ENCODE peak calls at places on chromosomes 2 and 18, in seven cellular contexts. M is A549, I is chondrocyte, Q is BJ, N is cardiac muscle cell, T is K562, G is left lung. P is an unnamed sample.

GRCh38 chr2:229564300-229564907 is 150.0 kb downstream of the DNER start:
- DNase-seq in G (no peak), M (no peak), N (no peak), I (no peak), T (no peak), Q (no peak), P (no peak)

GRCh38 chr2:47310801-47311560 is 92.0 kb upstream of the MSH2 start:
- DNase-seq in N (peak), M (peak), I (no peak), T (no peak), Q (no peak), G (peak), P (no peak)

GRCh38 chr2:187920511-187920910 is 366.3 kb upstream of the TFPI start:
- DNase-seq in M (no peak), I (no peak), G (no peak), N (no peak), T (no peak), Q (no peak), P (no peak)

GRCh38 chr18:56873441-56874140 is 222.4 kb downstream of the WDR7 start:
- DNase-seq in T (no peak), Q (no peak), N (peak), I (no peak), M (no peak), G (peak), P (no peak)

GRCh38 chr2:157784169-157784822 is 91.8 kb downstream of the ACVR1 start:
- DNase-seq in N (peak), G (peak), Q (no peak), T (peak), I (peak), M (peak), P (no peak)

GRCh38 chr2:32277674-32278475 is at the start of gene YIPF4:
- DNase-seq in N (peak), Q (peak), G (peak), M (peak), T (peak), I (no peak), P (peak)

GRCh38 chr18:9612215-9612830 is 2.0 kb downstream of the PPP4R1 start:
- DNase-seq in Q (no peak), G (no peak), T (no peak), M (peak), I (no peak), N (peak), P (peak)

GRCh38 chr2:101972621-101973434 is 18.9 kb upstream of the IL1R2 start:
- DNase-seq in I (no peak), G (no peak), M (no peak), T (no peak), N (peak), Q (peak), P (no peak)

GRCh38 chr2:8479298-8479697 is 202.6 kb upstream of the ID2 start:
- DNase-seq in N (peak), T (no peak), I (no peak), G (no peak), M (no peak), Q (no peak), P (no peak)

GRCh38 chr18:45951021-45951714 is 16.0 kb downstream of the EPG5 start:
- DNase-seq in G (no peak), I (no peak), T (no peak), Q (peak), M (peak), N (peak), P (no peak)

GRCh38 chr18:74457743-74458465 is 796 bp upstream of the DIPK1C start:
- DNase-seq in T (no peak), G (no peak), N (no peak), M (no peak), I (no peak), Q (no peak), P (no peak)

GRCh38 chr2:213065583-213066444 is 85.6 kb downstream of the IKZF2 start:
- DNase-seq in M (peak), G (no peak), Q (no peak), I (no peak), N (peak), T (no peak), P (no peak)

GRCh38 chr2:240983361-240983995 is 14.9 kb upstream of the SNED1 start:
- DNase-seq in M (peak), G (peak), Q (no peak), T (peak), N (peak), I (peak), P (peak)

GRCh38 chr2:234550511-234551107 is 53.7 kb upstream of the ARL4C start:
- DNase-seq in Q (no peak), T (peak), I (no peak), M (peak), N (peak), G (peak), P (peak)

GRCh38 chr2:72198532-72199241 is 51.0 kb upstream of the CYP26B1 start:
- DNase-seq in M (peak), N (peak), I (no peak), T (no peak), Q (no peak), G (no peak), P (no peak)
- TF ChIP-seq CTCF in M (peak), N (peak), I (peak), T (no peak), Q (peak), G (no peak), P (no peak)

DNA sequence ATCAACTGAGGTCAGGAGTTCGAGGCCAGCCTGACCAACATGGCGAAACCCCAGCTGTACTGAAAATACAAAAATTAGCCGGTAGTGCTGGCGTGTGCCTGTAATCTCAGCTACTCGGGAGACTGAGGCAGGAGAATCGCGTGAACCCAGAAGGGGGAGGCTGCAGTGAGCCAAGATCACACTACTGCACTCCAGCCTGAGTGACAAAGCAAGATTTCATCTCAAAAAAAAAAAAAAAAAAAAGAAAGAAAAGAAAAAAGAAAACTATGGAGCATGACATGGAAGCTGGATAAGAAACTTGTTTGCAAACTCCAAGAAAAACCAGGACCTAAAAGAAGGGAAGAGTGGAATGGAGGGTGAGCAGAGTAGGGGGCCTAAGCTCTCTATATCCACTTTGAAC is 1.9 kb upstream of the CHMP1B start:
- DNase-seq in G (no peak), M (no peak), T (no peak), Q (no peak), N (no peak), I (no peak), P (no peak)
- TF ChIP-seq CTCF in G (no peak), M (no peak), T (no peak), Q (no peak), N (no peak), I (no peak), P (no peak)

DNA sequence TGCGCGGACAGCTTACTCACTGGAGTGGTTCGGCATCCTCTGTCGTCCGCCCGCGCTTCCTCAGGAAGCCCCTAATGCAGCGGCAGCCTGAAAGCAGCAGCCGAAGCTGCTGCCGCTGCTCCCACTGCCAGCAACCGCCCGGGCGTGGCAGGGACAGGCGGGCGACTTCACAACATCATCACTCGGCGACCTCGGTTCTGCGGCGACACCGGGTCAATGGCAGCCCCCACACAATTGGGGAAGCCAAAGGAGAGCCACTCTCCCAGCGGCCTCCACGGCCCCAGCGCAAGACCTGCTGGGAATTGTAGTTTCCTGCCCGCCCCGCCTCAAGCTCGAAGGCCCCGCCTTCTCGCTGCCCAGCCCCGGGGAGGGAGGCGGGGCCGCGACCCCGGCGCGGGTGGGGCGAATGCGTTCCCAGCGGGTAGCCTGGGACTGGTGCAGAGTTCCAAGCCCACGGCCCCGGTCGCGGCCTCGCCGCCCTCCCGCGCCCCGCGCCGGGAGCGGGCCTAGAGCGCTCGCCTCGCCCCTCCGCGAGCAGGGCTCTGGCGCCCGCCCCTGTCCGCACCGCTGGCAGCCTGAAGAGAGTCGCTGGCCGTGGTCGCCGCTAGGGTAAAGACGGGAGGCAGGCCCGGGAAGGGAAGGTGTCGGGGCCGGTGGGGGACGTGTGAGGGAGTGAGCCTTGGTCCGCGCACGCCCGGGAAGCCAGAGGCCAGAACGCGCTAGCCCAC is at the start of the genes STRADB and TRAK2:
- DNase-seq in I (peak), M (peak), Q (peak), G (peak), T (peak), N (peak), P (peak)
- TF ChIP-seq CTCF in I (peak), M (peak), Q (peak), G (no peak), T (no peak), N (peak), P (no peak)

DNA sequence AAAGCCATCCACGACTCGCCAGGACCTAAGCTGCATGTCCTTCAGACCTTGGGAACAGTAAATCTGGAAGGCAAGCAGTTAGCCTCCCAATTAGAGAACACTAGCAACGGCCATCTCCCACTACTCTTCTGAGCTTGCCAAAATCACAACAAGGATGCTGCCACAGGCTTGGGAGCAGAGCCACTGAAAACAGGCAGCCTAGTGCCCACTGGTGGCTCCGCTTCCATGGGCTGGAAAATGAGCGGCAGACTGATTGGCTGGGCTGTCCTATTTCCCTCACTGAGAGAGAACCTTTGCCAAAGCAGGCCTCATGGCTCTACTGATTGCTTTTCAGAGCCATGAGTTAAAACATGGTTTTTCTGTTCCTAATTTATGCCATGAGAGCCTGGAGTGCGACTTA is 153.0 kb upstream of the NT5C1B start:
- DNase-seq in T (no peak), N (peak), I (no peak), Q (no peak), G (no peak), M (no peak), P (no peak)
- TF ChIP-seq CTCF in T (no peak), N (peak), I (peak), Q (no peak), G (no peak), M (no peak), P (no peak)

P was measured in CD4-positive, alpha-beta T cell.